ENCODE peak calls at places on chromosomes 12 and 14, in eight cellular contexts. W is stimulated activated CD8-positive, alpha-beta memory T cell treated with anti-CD3 and anti-CD28 coated beads, Interleukin-4, amount 100 ng/mL, for 48 hours; S is HCT116; Y is PC-9; V is midbrain; G is upper lobe of right lung; P is mucosa of gallbladder; U is CD4-positive, CD25-positive, alpha-beta regulatory T cell. D is an unnamed sample.

GRCh38 chr12:54370218-54370730 is 6.0 kb upstream of the GPR84 start:
- DNase-seq in U (no peak), W (peak; percentile 47), Y (peak; percentile 83), V (peak; percentile 82), P (peak; percentile 68), G (peak; percentile 88), S (no peak), D (peak; percentile 76)

GRCh38 chr14:54462048-54462447 is 20.9 kb upstream of the CNIH1 start:
- DNase-seq in P (no peak), G (no peak), W (no peak), S (no peak), Y (no peak), U (no peak), V (no peak), D (peak; percentile 52)

GRCh38 chr12:57170408-57170807 is 23.0 kb upstream of the LRP1-AS start:
- DNase-seq in Y (no peak), W (no peak), G (no peak), P (no peak), V (no peak), U (no peak), S (no peak), D (no peak)

GRCh38 chr12:24991209-24992049 is 42.5 kb upstream of the BCAT1 start:
- DNase-seq in P (no peak), V (peak; percentile 53), S (peak; percentile 39), W (no peak), G (no peak), Y (no peak), U (peak; percentile 68), D (peak; percentile 67)

GRCh38 chr14:104926619-104927431 is 2.1 kb downstream of the PLD4 start:
- DNase-seq in V (peak; percentile 4), W (no peak), S (no peak), G (no peak), U (no peak), P (no peak), Y (no peak), D (no peak)

GRCh38 chr12:131914179-131914702 is 14.8 kb upstream of the PUS1 start:
- DNase-seq in P (no peak), Y (no peak), U (no peak), S (no peak), V (no peak), W (no peak), G (no peak), D (no peak)

GRCh38 chr12:48043771-48044170 is 39.5 kb upstream of the COL2A1 start:
- DNase-seq in S (no peak), P (no peak), G (no peak), Y (no peak), W (no peak), V (no peak), U (no peak), D (no peak)

GRCh38 chr14:89869606-89870005 is 84.9 kb downstream of the EFCAB11 start:
- DNase-seq in G (no peak), V (no peak), U (no peak), Y (no peak), S (no peak), W (no peak), P (no peak), D (no peak)

GRCh38 chr12:84397279-84397678 is 515.3 kb downstream of the SLC6A15 start:
- DNase-seq in G (no peak), W (no peak), V (peak; percentile 9), Y (no peak), U (no peak), S (no peak), P (no peak), D (peak; percentile 4)

GRCh38 chr14:91911474-91912032 is 35.9 kb downstream of the FBLN5 start:
- DNase-seq in U (peak; percentile 57), Y (no peak), W (peak; percentile 45), S (peak; percentile 40), P (peak; percentile 38), G (no peak), V (peak; percentile 32), D (peak; percentile 53)

GRCh38 chr14:58249611-58250010 is 5.0 kb downstream of the PSMA3 start:
- DNase-seq in Y (no peak), G (no peak), V (no peak), U (no peak), P (no peak), S (no peak), W (no peak), D (no peak)

GRCh38 chr12:107511292-107511691 is 174.3 kb upstream of the PWP1 start:
- DNase-seq in V (no peak), Y (no peak), W (no peak), U (no peak), G (no peak), P (no peak), S (no peak), D (peak; percentile 46)

GRCh38 chr12:44500423-44500822 is 375.7 kb downstream of the NELL2 start:
- DNase-seq in P (no peak), S (no peak), G (no peak), V (no peak), W (no peak), U (no peak), Y (no peak), D (no peak)

GRCh38 chr14:73804636-73805035 is 47.0 kb upstream of the PTGR2 start:
- DNase-seq in Y (no peak), U (no peak), G (no peak), P (no peak), S (no peak), W (no peak), V (no peak), D (no peak)

GRCh38 chr12:45914090-45914489 is 76.3 kb downstream of the SCAF11 start:
- DNase-seq in V (no peak), S (no peak), U (no peak), W (no peak), Y (no peak), G (no peak), P (no peak), D (peak; percentile 92)

GRCh38 chr14:56805201-56805991 is 4.9 kb downstream of the OTX2 start:
- DNase-seq in W (no peak), Y (no peak), S (no peak), U (no peak), P (no peak), G (no peak), V (no peak), D (no peak)

GRCh38 chr12:124296295-124296915 is 1.5 kb downstream of the RFLNA start:
- DNase-seq in G (no peak), W (no peak), P (no peak), S (no peak), U (no peak), V (no peak), Y (no peak), D (no peak)

GRCh38 chr14:28098863-28099262 is 667.7 kb upstream of the FOXG1 start:
- DNase-seq in P (no peak), S (no peak), G (no peak), W (no peak), U (no peak), V (no peak), Y (no peak), D (no peak)

GRCh38 chr12:95107362-95107761 is 33.9 kb upstream of the NR2C1 start:
- DNase-seq in G (no peak), Y (no peak), U (no peak), P (no peak), W (no peak), V (no peak), S (no peak), D (peak; percentile 42)

GRCh38 chr14:32711103-32711680 is 227.5 kb upstream of the NPAS3 start:
- DNase-seq in G (no peak), V (peak; percentile 74), S (peak; percentile 6), P (no peak), W (no peak), Y (no peak), U (no peak), D (peak; percentile 57)

GRCh38 chr14:68814376-68815287 is 21.8 kb upstream of the ZFP36L1 start:
- DNase-seq in P (peak; percentile 45), U (peak; percentile 58), W (peak; percentile 52), S (no peak), V (peak; percentile 32), G (no peak), Y (peak; percentile 22), D (peak; percentile 66)

GRCh38 chr12:120236124-120236398 is 29.5 kb downstream of the PXN start:
- DNase-seq in P (no peak), W (no peak), Y (no peak), U (no peak), S (no peak), G (no peak), V (no peak), D (no peak)

GRCh38 chr12:49949866-49950265 is 671 bp upstream of the AQP2 start:
- DNase-seq in U (no peak), W (no peak), P (no peak), S (no peak), Y (no peak), V (no peak), G (peak; percentile 8), D (no peak)

GRCh38 chr14:68786491-68787234 is 6.2 kb downstream of the ZFP36L1 start:
- DNase-seq in V (no peak), U (no peak), W (peak; percentile 30), G (no peak), P (peak; percentile 44), S (no peak), Y (peak; percentile 53), D (peak; percentile 43)

GRCh38 chr14:36019126-36019525 is 157.4 kb downstream of the PTCSC3 start:
- DNase-seq in U (peak; percentile 36), G (no peak), Y (no peak), S (no peak), V (peak; percentile 21), P (no peak), W (no peak), D (no peak)

GRCh38 chr14:61110683-61111082 is 129.6 kb downstream of the SLC38A6 start:
- DNase-seq in Y (no peak), S (no peak), W (no peak), U (no peak), P (no peak), V (no peak), G (no peak), D (no peak)

GRCh38 chr12:8037046-8037663 is 4.6 kb downstream of the FOXJ2 start:
- DNase-seq in P (no peak), U (no peak), S (no peak), W (no peak), Y (no peak), G (no peak), V (no peak), D (no peak)

GRCh38 chr12:56991319-56991906 is 14.9 kb downstream of the ZBTB39 start:
- DNase-seq in V (peak; percentile 36), G (no peak), U (no peak), W (peak; percentile 15), S (no peak), Y (no peak), P (peak; percentile 51), D (no peak)

GRCh38 chr12:91777268-91777997 is 368.2 kb downstream of the BTG1 start:
- DNase-seq in U (no peak), P (no peak), G (no peak), V (no peak), Y (peak; percentile 23), W (no peak), S (peak; percentile 72), D (peak; percentile 70)

GRCh38 chr12:15544589-15544988 is 222.3 kb downstream of the PTPRO start:
- DNase-seq in V (no peak), S (no peak), U (no peak), W (no peak), Y (no peak), P (no peak), G (no peak), D (no peak)